ENCODE peak calls at places on chromosomes 1 and 21, in four cellular contexts. One of them, this sample, is unnamed.

GRCh38 chr1:17270891-17271765 is 22.2 kb downstream of the PADI3 start:
- DNase-seq in keratinocyte: no peak
- DNase-seq in neural progenitor cell: no peak
- DNase-seq in HepG2: no peak
- DNase-seq in this sample: peak

GRCh38 chr1:246165826-246166709 is 341.0 kb downstream of the SMYD3 start:
- DNase-seq in keratinocyte: no peak
- DNase-seq in neural progenitor cell: no peak
- DNase-seq in HepG2: peak
- DNase-seq in this sample: no peak

GRCh38 chr21:31124005-31124404 is 85.7 kb upstream of the KRTAP19-8 start:
- DNase-seq in keratinocyte: no peak
- DNase-seq in neural progenitor cell: peak
- DNase-seq in HepG2: no peak
- DNase-seq in this sample: no peak

GRCh38 chr21:26116456-26117011 is 54.0 kb downstream of the APP start:
- DNase-seq in keratinocyte: no peak
- DNase-seq in neural progenitor cell: no peak
- DNase-seq in HepG2: peak
- DNase-seq in this sample: no peak

GRCh38 chr1:202802998-202803932 is 5.0 kb downstream of the KDM5B start:
- DNase-seq in keratinocyte: no peak
- DNase-seq in neural progenitor cell: no peak
- DNase-seq in HepG2: no peak
- DNase-seq in this sample: no peak

GRCh38 chr1:9869831-9870251 is 40.2 kb downstream of the CTNNBIP1 start:
- DNase-seq in keratinocyte: no peak
- DNase-seq in neural progenitor cell: no peak
- DNase-seq in HepG2: no peak
- DNase-seq in this sample: no peak

GRCh38 chr1:231702804-231703203 is 76.2 kb downstream of the DISC1 start:
- DNase-seq in keratinocyte: no peak
- DNase-seq in neural progenitor cell: no peak
- DNase-seq in HepG2: no peak
- DNase-seq in this sample: no peak

GRCh38 chr1:111656093-111657017 is 36.8 kb downstream of the RAP1A start:
- DNase-seq in keratinocyte: no peak
- DNase-seq in neural progenitor cell: peak
- DNase-seq in HepG2: peak
- DNase-seq in this sample: no peak

GRCh38 chr1:243213045-243213787 is 41.9 kb downstream of the CEP170 start:
- DNase-seq in keratinocyte: no peak
- DNase-seq in neural progenitor cell: no peak
- DNase-seq in HepG2: no peak
- DNase-seq in this sample: no peak

GRCh38 chr1:3899776-3900149 is 309 bp downstream of the C1orf174 start:
- DNase-seq in keratinocyte: no peak
- DNase-seq in neural progenitor cell: peak
- DNase-seq in HepG2: no peak
- DNase-seq in this sample: no peak

DNA sequence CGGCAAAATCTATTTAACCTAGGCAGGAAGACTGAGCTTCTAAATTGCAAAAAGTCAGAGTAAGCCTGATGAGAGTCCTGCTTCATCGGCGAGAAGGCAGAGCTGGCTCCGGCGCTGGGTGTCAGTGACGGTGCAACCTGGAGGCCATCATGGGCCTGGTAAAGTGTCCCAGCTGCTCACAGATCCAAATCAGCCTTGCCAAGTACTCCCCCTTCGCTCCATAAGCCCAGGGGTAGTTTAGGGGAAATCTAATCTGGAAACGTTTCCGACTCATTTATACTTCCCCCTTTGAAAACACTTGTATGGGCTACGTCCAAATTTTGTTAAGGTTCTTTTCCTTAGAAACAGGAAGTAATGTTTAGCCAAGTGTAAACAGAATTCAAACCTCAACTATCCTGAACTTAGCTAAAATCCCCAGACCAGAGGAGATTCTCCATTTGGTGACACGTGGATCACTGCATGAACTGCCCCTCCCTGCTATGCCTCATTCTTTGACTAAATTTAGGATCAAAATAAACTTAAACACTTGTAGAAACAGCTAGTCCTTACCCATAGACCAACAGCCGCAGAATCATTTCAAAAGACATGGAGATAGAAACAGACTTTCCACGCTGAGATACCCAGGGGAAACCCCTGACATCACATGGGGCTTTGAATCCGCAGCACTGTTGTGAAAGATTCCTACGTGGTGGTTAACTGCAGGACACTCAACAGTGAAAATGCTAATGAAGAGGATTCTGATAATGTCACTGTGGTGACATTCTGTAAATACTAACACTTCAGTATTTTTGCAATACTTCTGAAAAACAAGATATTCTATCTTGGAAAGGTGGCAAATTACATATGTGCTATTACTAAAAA is 172.7 kb downstream of the TGFBR3 start:
- DNase-seq in keratinocyte: no peak
- DNase-seq in neural progenitor cell: no peak
- DNase-seq in HepG2: no peak
- DNase-seq in this sample: peak
- H3K9ac ChIP-seq in keratinocyte: no peak
- H3K9ac ChIP-seq in neural progenitor cell: no peak
- H3K9ac ChIP-seq in HepG2: no peak
- H3K9ac ChIP-seq in this sample: no peak

DNA sequence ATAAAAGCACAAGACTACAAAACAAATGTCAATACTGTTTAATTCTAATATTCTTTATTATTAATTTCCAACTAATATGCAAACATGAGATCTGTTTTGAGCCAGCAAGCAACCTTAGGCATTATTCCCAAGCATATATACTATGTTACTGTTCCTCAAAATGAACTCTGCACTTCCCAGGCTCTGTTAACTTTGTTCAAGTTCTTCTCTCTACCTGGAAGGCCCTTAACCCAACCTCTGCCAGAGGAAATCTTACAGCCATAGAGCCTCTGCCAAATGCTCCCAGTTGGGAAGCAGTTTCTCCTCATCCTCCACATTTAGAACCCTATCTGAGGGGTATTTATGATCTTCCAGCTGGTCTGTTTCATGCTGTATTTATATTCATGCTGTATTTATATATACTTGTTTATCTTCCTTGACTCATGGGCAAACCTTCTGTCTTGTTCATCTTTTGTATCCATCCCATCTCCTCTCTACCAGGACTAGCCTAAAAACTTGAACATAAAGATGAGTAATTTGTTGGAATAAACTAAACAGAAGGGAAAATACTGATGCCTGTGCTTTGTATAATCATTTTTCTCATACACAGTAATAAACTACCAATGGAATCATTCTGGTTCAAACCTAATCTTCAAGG is 5.3 kb downstream of the IVNS1ABP start:
- DNase-seq in keratinocyte: no peak
- DNase-seq in neural progenitor cell: no peak
- DNase-seq in HepG2: peak
- DNase-seq in this sample: no peak
- H3K4me3 ChIP-seq in keratinocyte: no peak
- H3K4me3 ChIP-seq in neural progenitor cell: no peak
- H3K4me3 ChIP-seq in HepG2: no peak
- H3K4me3 ChIP-seq in this sample: peak

GRCh38 chr1:248842781-248843331 is 4.8 kb downstream of the ZNF672 start:
- DNase-seq in keratinocyte: peak
- DNase-seq in neural progenitor cell: no peak
- DNase-seq in HepG2: no peak
- DNase-seq in this sample: no peak

GRCh38 chr1:248838357-248839167 is 538 bp downstream of the ZNF672 start:
- DNase-seq in keratinocyte: no peak
- DNase-seq in neural progenitor cell: peak
- DNase-seq in HepG2: peak
- DNase-seq in this sample: peak

GRCh38 chr1:248839168-248839555 is 1.1 kb downstream of the ZNF672 start:
- DNase-seq in keratinocyte: no peak
- DNase-seq in neural progenitor cell: no peak
- DNase-seq in HepG2: no peak
- DNase-seq in this sample: no peak

GRCh38 chr1:248841702-248842395 is 3.8 kb downstream of the ZNF672 start:
- DNase-seq in keratinocyte: no peak
- DNase-seq in neural progenitor cell: peak
- DNase-seq in HepG2: peak
- DNase-seq in this sample: no peak

DNA sequence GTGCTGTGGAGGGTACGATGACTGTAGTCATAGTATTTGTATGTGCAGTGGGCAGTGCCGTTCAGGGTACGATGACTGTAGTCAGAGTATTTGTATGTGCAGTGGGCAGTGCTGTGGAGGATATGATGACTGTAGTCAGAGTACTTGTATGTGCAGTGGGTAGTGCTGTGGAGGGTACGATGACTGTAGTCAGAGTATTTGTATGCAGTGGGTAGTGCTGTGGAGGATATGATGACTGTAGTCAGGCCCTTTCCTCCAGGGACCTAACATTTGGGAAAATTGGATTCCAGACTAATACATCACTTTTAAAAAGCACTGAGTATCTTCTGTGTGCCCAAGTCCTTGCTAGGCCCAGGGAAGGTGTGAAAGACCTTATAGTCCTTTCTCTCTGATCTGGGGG is 2.9 kb downstream of the ZNF672 start:
- DNase-seq in keratinocyte: no peak
- DNase-seq in neural progenitor cell: no peak
- DNase-seq in HepG2: no peak
- DNase-seq in this sample: no peak
- H3K9ac ChIP-seq in keratinocyte: peak
- H3K9ac ChIP-seq in neural progenitor cell: no peak
- H3K9ac ChIP-seq in HepG2: no peak
- H3K9ac ChIP-seq in this sample: no peak

GRCh38 chr1:174797398-174797797 is 202.3 kb upstream of the CACYBP start:
- DNase-seq in keratinocyte: no peak
- DNase-seq in neural progenitor cell: no peak
- DNase-seq in HepG2: no peak
- DNase-seq in this sample: no peak

GRCh38 chr1:174795806-174796205 is 203.9 kb upstream of the CACYBP start:
- DNase-seq in keratinocyte: peak
- DNase-seq in neural progenitor cell: no peak
- DNase-seq in HepG2: no peak
- DNase-seq in this sample: no peak

GRCh38 chr1:174800221-174800791 is 199.4 kb upstream of the CACYBP start:
- DNase-seq in keratinocyte: no peak
- DNase-seq in neural progenitor cell: peak
- DNase-seq in HepG2: no peak
- DNase-seq in this sample: no peak

GRCh38 chr1:174800951-174801350 is 198.8 kb upstream of the CACYBP start:
- DNase-seq in keratinocyte: no peak
- DNase-seq in neural progenitor cell: no peak
- DNase-seq in HepG2: no peak
- DNase-seq in this sample: no peak

GRCh38 chr1:174799136-174799479 is 200.6 kb upstream of the CACYBP start:
- DNase-seq in keratinocyte: no peak
- DNase-seq in neural progenitor cell: no peak
- DNase-seq in HepG2: no peak
- DNase-seq in this sample: no peak
- H3K4me3 ChIP-seq in keratinocyte: peak
- H3K4me3 ChIP-seq in neural progenitor cell: peak
- H3K4me3 ChIP-seq in HepG2: no peak
- H3K4me3 ChIP-seq in this sample: peak